ENCODE peak calls at places on chromosomes 12 and 14, in six cellular contexts. P is Caki2, G is dorsolateral prefrontal cortex, V is left colon, N is AG08396, W is AG08395. E is an unnamed sample.

GRCh38 chr12:32158525-32158924 is 51.9 kb downstream of the BICD1 start:
- DNase-seq in V (no peak), P (no peak), W (no peak), G (no peak), N (no peak), E (no peak)

GRCh38 chr12:63042646-63043045 is 107.7 kb upstream of the PPM1H start:
- DNase-seq in V (no peak), P (no peak), G (no peak), N (no peak), W (no peak), E (no peak)

GRCh38 chr12:62676521-62677307 is 210.1 kb downstream of the MON2 start:
- DNase-seq in N (no peak), W (no peak), P (no peak), V (no peak), G (no peak), E (no peak)

GRCh38 chr14:57171903-57172302 is 96.8 kb downstream of the EXOC5 start:
- DNase-seq in W (no peak), G (no peak), N (no peak), V (no peak), P (no peak), E (no peak)

GRCh38 chr14:73753043-73753886 is 39.1 kb upstream of the PNMA1 start:
- DNase-seq in N (no peak), P (no peak), G (no peak), W (no peak), V (peak; percentile 91), E (peak; percentile 60)

GRCh38 chr14:75258079-75258802 is 20.4 kb upstream of the FOS start:
- DNase-seq in P (no peak), W (peak; percentile 58), V (no peak), N (no peak), G (no peak), E (no peak)

GRCh38 chr14:76720382-76720813 is 40.9 kb upstream of the VASH1 start:
- DNase-seq in N (peak; percentile 45), G (no peak), V (peak; percentile 38), P (no peak), W (peak; percentile 47), E (peak; percentile 78)

GRCh38 chr14:99734406-99735051 is 50.4 kb downstream of the CYP46A1 start:
- DNase-seq in V (peak; percentile 23), W (no peak), N (no peak), G (no peak), P (no peak), E (peak; percentile 9)

GRCh38 chr12:62632521-62632920 is 165.9 kb downstream of the MON2 start:
- DNase-seq in V (peak; percentile 54), G (no peak), W (peak; percentile 64), P (no peak), N (peak; percentile 56), E (peak; percentile 68)

GRCh38 chr14:21070083-21070609 is at the start of gene ARHGEF40:
- DNase-seq in N (peak; percentile 85), W (peak; percentile 67), V (no peak), G (peak; percentile 44), P (peak; percentile 57), E (peak; percentile 70)

GRCh38 chr14:75317148-75317547 is 38.5 kb downstream of the FOS start:
- DNase-seq in P (no peak), N (no peak), W (no peak), V (no peak), G (no peak), E (no peak)

GRCh38 chr14:89207925-89208328 is 209.1 kb downstream of the FOXN3 start:
- DNase-seq in P (no peak), N (no peak), V (no peak), W (no peak), G (no peak), E (no peak)

GRCh38 chr12:108857158-108857407 is 300 bp downstream of the SSH1 start:
- DNase-seq in P (no peak), V (no peak), N (no peak), G (no peak), W (no peak), E (no peak)

GRCh38 chr12:58809064-58809607 is 111.2 kb downstream of the LRIG3 start:
- DNase-seq in W (no peak), N (no peak), G (no peak), V (no peak), P (no peak), E (no peak)

GRCh38 chr14:75310295-75311059 is 31.8 kb downstream of the FOS start:
- DNase-seq in V (peak; percentile 78), G (peak; percentile 76), N (peak; percentile 77), W (peak; percentile 80), P (no peak), E (peak; percentile 73)

GRCh38 chr14:58560208-58560607 is 77.6 kb upstream of the DACT1 start:
- DNase-seq in P (no peak), V (no peak), N (no peak), G (no peak), W (no peak), E (no peak)

GRCh38 chr12:106018286-106018685 is 120.5 kb downstream of the NUAK1 start:
- DNase-seq in W (no peak), P (no peak), G (no peak), V (no peak), N (no peak), E (no peak)

GRCh38 chr12:33330940-33331339 is 108.7 kb downstream of the SYT10 start:
- DNase-seq in W (no peak), V (no peak), P (no peak), G (no peak), N (no peak), E (no peak)

GRCh38 chr14:89182326-89182725 is 234.7 kb downstream of the FOXN3 start:
- DNase-seq in N (no peak), W (no peak), P (no peak), G (no peak), V (no peak), E (no peak)

GRCh38 chr14:91228112-91229004 is 16.1 kb downstream of the GPR68 start:
- DNase-seq in W (no peak), P (peak; percentile 60), N (no peak), V (no peak), G (no peak), E (no peak)

GRCh38 chr14:46661728-46662127 is 10.1 kb upstream of the RPL10L start:
- DNase-seq in N (no peak), G (no peak), W (no peak), P (no peak), V (no peak), E (peak; percentile 32)

GRCh38 chr12:41439858-41440257 is 251.7 kb downstream of the PDZRN4 start:
- DNase-seq in N (no peak), W (no peak), G (no peak), P (no peak), V (no peak), E (no peak)

GRCh38 chr14:50083467-50084337 is 32.7 kb downstream of the VCPKMT start:
- DNase-seq in P (no peak), V (no peak), W (no peak), G (no peak), N (no peak), E (no peak)

GRCh38 chr12:107399061-107399460 is 286.5 kb upstream of the PWP1 start:
- DNase-seq in G (no peak), N (no peak), W (peak; percentile 10), V (no peak), P (no peak), E (no peak)

GRCh38 chr14:43795600-43796228 is 711.4 kb downstream of the FSCB start:
- DNase-seq in V (no peak), W (no peak), P (no peak), N (no peak), G (no peak), E (no peak)

GRCh38 chr12:65495233-65495632 is 216.8 kb downstream of the MSRB3 start:
- DNase-seq in G (no peak), V (no peak), P (peak; percentile 30), N (peak; percentile 66), W (peak; percentile 76), E (no peak)

GRCh38 chr12:104596128-104596799 is 139.5 kb downstream of the CHST11 start:
- DNase-seq in W (peak; percentile 94), N (peak; percentile 80), G (no peak), V (peak; percentile 30), P (no peak), E (no peak)

GRCh38 chr12:6384499-6385436 is 806 bp downstream of the LTBR start:
- DNase-seq in V (no peak), W (no peak), N (peak; percentile 37), G (no peak), P (no peak), E (no peak)

GRCh38 chr14:101194356-101195308 is 291.1 kb upstream of the RTL1 start:
- DNase-seq in G (peak; percentile 16), P (no peak), N (no peak), W (no peak), V (no peak), E (no peak)

GRCh38 chr14:31124197-31124596 is 83.4 kb downstream of the HECTD1 start:
- DNase-seq in P (no peak), N (no peak), V (no peak), W (no peak), G (no peak), E (no peak)

E was measured in BE2C.